ENCODE peak calls at places on chromosomes 11 and 22, in six cellular contexts. S is astrocyte of the spinal cord, G is progenitor cell of endocrine pancreas, F is NB4, B is AG04449, L is AG09309. U is an unnamed sample.

GRCh38 chr22:19766506-19767426 is 6.2 kb downstream of the TBX1 start:
- DNase-seq in F (peak), L (no peak), B (no peak), S (no peak), G (no peak), U (no peak)

GRCh38 chr11:76603202-76603601 is 67.3 kb downstream of the LRRC32 start:
- DNase-seq in G (no peak), F (no peak), B (no peak), L (no peak), S (no peak), U (no peak)

GRCh38 chr22:37999640-38000272 is 15.4 kb upstream of the SOX10 start:
- DNase-seq in F (peak), G (no peak), B (no peak), L (no peak), S (peak), U (peak)

GRCh38 chr11:78132475-78132874 is 7.0 kb downstream of the ALG8 start:
- DNase-seq in G (no peak), B (no peak), S (no peak), F (no peak), L (no peak), U (no peak)

GRCh38 chr11:426851-427250 is 12.1 kb upstream of the SIGIRR start:
- DNase-seq in F (no peak), L (no peak), B (no peak), G (no peak), S (no peak), U (no peak)

GRCh38 chr11:59097113-59097708 is 9.8 kb upstream of the FAM111B start:
- DNase-seq in L (peak), B (no peak), S (peak), F (peak), G (no peak), U (peak)

GRCh38 chr22:44972363-44973083 is 37.3 kb downstream of the PHF21B start:
- DNase-seq in L (no peak), S (no peak), B (no peak), G (no peak), F (no peak), U (no peak)

GRCh38 chr22:50129121-50129734 is 39.4 kb downstream of the MOV10L1 start:
- DNase-seq in G (no peak), F (no peak), L (no peak), S (peak), B (no peak), U (peak)

GRCh38 chr11:8768625-8769333 is 86.2 kb downstream of the RPL27A start:
- DNase-seq in F (no peak), G (no peak), B (peak), L (no peak), S (peak), U (peak)

GRCh38 chr22:49614966-49615965 is 212.4 kb downstream of the BRD1 start:
- DNase-seq in B (no peak), G (no peak), L (no peak), S (no peak), F (no peak), U (no peak)

GRCh38 chr22:19046287-19046686 is 75.9 kb downstream of the DGCR2 start:
- DNase-seq in S (no peak), B (no peak), G (no peak), L (no peak), F (no peak), U (no peak)

GRCh38 chr11:15145151-15145550 is 30.4 kb downstream of the INSC start:
- DNase-seq in G (no peak), L (no peak), B (no peak), F (no peak), S (no peak), U (no peak)

GRCh38 chr22:37195921-37196320 is 7.9 kb upstream of the C1QTNF6 start:
- DNase-seq in G (no peak), L (no peak), B (no peak), S (no peak), F (no peak), U (no peak)

GRCh38 chr11:69534166-69534530 is 52.7 kb downstream of the LINC01488 start:
- DNase-seq in L (no peak), G (no peak), B (no peak), F (no peak), S (no peak), U (no peak)

GRCh38 chr11:71463331-71464211 is 10.6 kb downstream of the NADSYN1 start:
- DNase-seq in S (no peak), G (no peak), L (no peak), B (no peak), F (no peak), U (no peak)

GRCh38 chr11:71283960-71284359 is 31.6 kb upstream of the SHANK2 start:
- DNase-seq in G (peak), L (no peak), F (no peak), B (no peak), S (no peak), U (no peak)

GRCh38 chr11:110081462-110082233 is 11.5 kb upstream of the ZC3H12C start:
- DNase-seq in B (no peak), L (no peak), G (no peak), S (no peak), F (no peak), U (no peak)

GRCh38 chr22:47456031-47456430 is 693.6 kb downstream of the TBC1D22A start:
- DNase-seq in G (no peak), S (no peak), L (no peak), B (no peak), F (no peak), U (no peak)

GRCh38 chr11:19821412-19821875 is 108.8 kb downstream of the NAV2 start:
- DNase-seq in S (no peak), F (no peak), B (no peak), L (no peak), G (no peak), U (peak)

GRCh38 chr11:82405392-82405791 is 328.3 kb downstream of the FAM181B start:
- DNase-seq in F (no peak), B (no peak), L (no peak), G (no peak), S (no peak), U (no peak)

GRCh38 chr22:36528336-36528735 is 630 bp downstream of the EIF3D start:
- DNase-seq in G (no peak), B (no peak), S (peak), F (peak), L (no peak), U (peak)

GRCh38 chr11:64266339-64266738 is 15.0 kb downstream of the PLCB3 start:
- DNase-seq in G (no peak), L (no peak), F (no peak), S (no peak), B (no peak), U (no peak)

GRCh38 chr11:104462346-104462745 is 298.4 kb upstream of the PDGFD start:
- DNase-seq in F (peak), B (no peak), L (no peak), G (no peak), S (peak), U (peak)

GRCh38 chr22:35056486-35056885 is 9.5 kb upstream of the ISX start:
- DNase-seq in F (no peak), L (no peak), B (no peak), G (no peak), S (no peak), U (no peak)

GRCh38 chr22:38114484-38115398 is 4.3 kb upstream of the BAIAP2L2 start:
- DNase-seq in L (peak), F (peak), S (peak), G (peak), B (peak), U (peak)

GRCh38 chr11:76629853-76630599 is 40.5 kb downstream of the LRRC32 start:
- DNase-seq in B (no peak), L (no peak), S (no peak), F (peak), G (no peak), U (peak)

GRCh38 chr11:130672911-130673310 is 224.5 kb downstream of the ADAMTS15 start:
- DNase-seq in F (no peak), S (no peak), G (no peak), L (no peak), B (no peak), U (no peak)

GRCh38 chr11:27215471-27216267 is 147.3 kb downstream of the CCDC34 start:
- DNase-seq in L (no peak), G (no peak), B (no peak), S (peak), F (no peak), U (no peak)

GRCh38 chr22:17318817-17319216 is 50.4 kb upstream of the CECR2 start:
- DNase-seq in B (no peak), L (no peak), G (no peak), F (no peak), S (no peak), U (no peak)

GRCh38 chr11:77557553-77557952 is 32.2 kb upstream of the AQP11 start:
- DNase-seq in G (no peak), S (peak), F (peak), B (no peak), L (no peak), U (peak)

GRCh38 chr11:82811369-82811768 is 77.7 kb upstream of the FAM181B start:
- DNase-seq in L (no peak), F (no peak), G (no peak), B (no peak), S (no peak), U (no peak)

GRCh38 chr11:72229925-72230763 is 5.6 kb downstream of the INPPL1 start:
- DNase-seq in L (no peak), S (no peak), B (no peak), G (no peak), F (no peak), U (no peak)

GRCh38 chr11:117505285-117505970 is 177.8 kb downstream of the CEP164 start:
- DNase-seq in L (no peak), B (no peak), G (no peak), F (no peak), S (no peak), U (no peak)

GRCh38 chr22:23984430-23984829 is 4.5 kb downstream of the GSTT2 start:
- DNase-seq in G (no peak), L (no peak), B (no peak), F (peak), S (peak), U (peak)
- TF ChIP-seq CTCF in G (no peak), L (no peak), B (peak), F (peak), S (peak), U (peak)

GRCh38 chr11:17906436-17906835 is 106.4 kb downstream of the SERGEF start:
- DNase-seq in B (no peak), L (no peak), G (peak), F (peak), S (no peak), U (no peak)
- TF ChIP-seq CTCF in B (no peak), L (peak), G (peak), F (no peak), S (peak), U (peak)

GRCh38 chr22:28925916-28926315 is 42.5 kb downstream of the ZNRF3 start:
- DNase-seq in F (no peak), S (no peak), L (no peak), G (no peak), B (no peak), U (no peak)
- TF ChIP-seq CTCF in F (no peak), S (no peak), L (no peak), G (no peak), B (no peak), U (no peak)

GRCh38 chr11:128550967-128551522 is 36.3 kb downstream of the ETS1 start:
- DNase-seq in B (no peak), S (no peak), G (no peak), L (no peak), F (no peak), U (no peak)

GRCh38 chr11:128553662-128554392 is 33.5 kb downstream of the ETS1 start:
- DNase-seq in G (no peak), S (peak), L (no peak), F (peak), B (no peak), U (peak)

GRCh38 chr11:128551641-128552335 is 35.6 kb downstream of the ETS1 start:
- DNase-seq in L (no peak), B (no peak), F (no peak), G (no peak), S (no peak), U (no peak)

GRCh38 chr11:128555606-128556005 is 31.8 kb downstream of the ETS1 start:
- DNase-seq in S (no peak), F (no peak), L (no peak), B (no peak), G (no peak), U (peak)

GRCh38 chr11:128552783-128553661 is 34.3 kb downstream of the ETS1 start:
- DNase-seq in B (no peak), G (no peak), S (peak), F (peak), L (no peak), U (no peak)
- TF ChIP-seq CTCF in B (no peak), G (no peak), S (no peak), F (no peak), L (no peak), U (no peak)

GRCh38 chr11:35105319-35106063 is 33.5 kb upstream of the CD44 start:
- DNase-seq in F (no peak), G (no peak), L (no peak), S (no peak), B (no peak), U (no peak)
- TF ChIP-seq CTCF in F (no peak), G (no peak), L (no peak), S (no peak), B (no peak), U (no peak)

GRCh38 chr22:32918741-32919140 is 117.2 kb downstream of the TIMP3 start:
- DNase-seq in G (no peak), F (no peak), S (no peak), B (no peak), L (no peak), U (no peak)

GRCh38 chr22:32919629-32920028 is 118.1 kb downstream of the TIMP3 start:
- DNase-seq in L (no peak), S (no peak), G (no peak), B (no peak), F (no peak), U (no peak)

GRCh38 chr22:32916025-32916424 is 114.5 kb downstream of the TIMP3 start:
- DNase-seq in S (no peak), B (no peak), L (no peak), F (peak), G (no peak), U (no peak)

GRCh38 chr22:32920032-32920628 is 118.6 kb downstream of the TIMP3 start:
- DNase-seq in F (peak), S (no peak), B (no peak), G (no peak), L (peak), U (peak)

DNA sequence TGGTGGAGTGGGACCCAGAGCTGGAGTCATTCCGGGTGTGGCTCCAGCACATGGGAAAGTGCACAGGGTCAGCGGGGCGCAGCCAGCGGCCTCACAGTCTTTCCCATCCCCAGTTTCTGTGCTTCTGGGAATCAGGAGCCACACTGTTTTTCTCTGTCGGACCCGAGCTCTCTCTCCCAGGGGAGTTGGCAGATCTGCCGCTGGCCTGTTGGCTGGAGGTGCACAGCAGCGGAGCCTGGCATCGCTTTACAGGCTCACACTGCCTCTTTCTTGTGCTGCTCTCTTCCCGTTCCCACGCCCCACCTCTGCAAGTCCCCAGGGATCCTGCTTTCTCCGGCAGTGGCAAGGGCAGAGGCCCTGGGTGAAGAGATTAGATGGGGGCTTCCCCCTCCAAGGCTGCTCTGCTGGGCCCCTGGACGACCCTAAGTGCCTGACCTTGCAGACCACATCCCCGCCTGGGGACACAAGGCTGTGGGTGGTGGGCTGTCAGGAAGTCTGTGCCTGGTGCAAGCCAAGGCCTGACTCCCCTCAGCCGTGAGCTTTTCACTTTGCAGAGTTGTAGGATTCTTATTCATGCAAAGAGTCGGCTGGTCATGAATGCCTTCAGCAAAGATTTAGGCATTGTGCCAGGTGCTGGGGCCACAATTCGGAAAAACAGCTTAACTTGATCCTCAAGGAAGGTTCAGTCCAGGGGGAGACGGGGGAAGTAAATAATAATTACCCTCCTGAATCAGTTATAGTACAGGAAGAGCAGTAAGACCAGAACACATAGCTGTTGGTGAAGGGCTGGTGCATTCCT is 116.3 kb downstream of the TIMP3 start:
- DNase-seq in S (no peak), G (no peak), L (no peak), F (peak), B (no peak), U (peak)
- TF ChIP-seq CTCF in S (no peak), G (no peak), L (no peak), F (no peak), B (no peak), U (no peak)

DNA sequence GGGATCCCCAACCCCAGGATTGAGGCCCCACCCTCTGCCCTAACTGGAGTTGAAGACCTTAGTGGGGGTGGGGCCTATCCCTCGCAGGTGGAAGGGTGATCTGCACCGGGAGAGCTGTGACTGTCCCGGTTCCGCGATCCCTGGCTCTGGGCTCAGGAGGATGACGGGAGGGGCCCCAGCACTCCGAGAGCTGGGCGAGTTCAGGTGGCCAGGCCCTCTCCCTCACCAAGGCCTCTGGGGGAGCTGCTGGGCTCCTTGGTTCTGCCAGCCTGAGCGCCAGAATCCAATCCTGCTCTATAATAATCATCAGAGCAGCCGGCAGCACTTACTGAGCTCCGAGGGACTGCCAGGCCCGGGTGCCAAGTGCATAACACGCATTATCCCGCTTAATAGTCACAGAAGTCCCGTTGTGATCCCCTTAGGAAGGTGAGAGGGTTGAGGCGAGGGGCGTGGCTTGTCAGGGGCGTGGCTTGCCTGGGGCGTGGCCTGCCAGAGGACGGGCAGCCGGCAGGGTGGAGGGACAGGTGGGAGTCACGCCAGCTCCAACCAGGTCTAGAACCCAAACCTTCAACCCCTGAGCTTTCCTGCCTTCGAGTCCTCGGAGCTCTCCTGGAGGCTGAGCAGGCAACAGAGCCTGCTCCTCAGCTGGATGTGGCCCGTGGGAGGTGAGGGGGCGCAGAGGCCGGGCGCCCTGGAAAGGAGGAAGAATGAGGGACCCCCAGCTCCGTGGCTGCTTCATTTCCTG is 7.2 kb upstream of the SYT7 start:
- DNase-seq in S (no peak), B (no peak), F (peak), G (peak), L (no peak), U (no peak)
- TF ChIP-seq CTCF in S (peak), B (peak), F (no peak), G (peak), L (peak), U (peak)

DNA sequence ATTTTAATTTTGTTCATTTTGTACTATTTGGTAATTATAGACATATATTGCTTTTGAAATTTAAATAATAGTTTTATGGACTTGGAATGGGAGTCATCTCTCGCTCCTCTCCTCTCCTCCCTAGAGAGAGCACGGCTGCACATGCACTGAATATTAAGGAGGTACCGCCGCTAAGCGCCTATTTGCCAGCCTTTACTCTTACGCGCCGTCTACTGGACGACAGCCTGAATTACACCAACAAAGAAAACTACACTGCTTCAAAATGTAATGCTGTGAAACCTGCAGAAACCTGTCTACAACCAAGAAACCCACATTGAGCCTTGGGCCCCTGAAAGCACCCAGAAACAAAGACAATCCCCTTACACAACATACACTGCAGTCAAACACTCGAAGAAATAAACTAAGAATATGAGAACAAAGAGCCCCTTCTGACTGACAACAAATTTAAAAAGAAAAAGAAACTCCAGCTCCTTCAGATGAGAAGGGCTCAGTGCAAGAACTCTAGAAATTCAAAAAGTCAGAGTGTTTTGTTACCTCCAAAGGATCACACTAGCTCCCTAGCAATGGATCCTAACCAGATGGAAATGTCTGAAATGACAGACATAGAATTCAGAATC is 737.2 kb downstream of the LRRC4C start:
- DNase-seq in S (peak), F (peak), G (peak), B (no peak), L (no peak), U (peak)
- TF ChIP-seq CTCF in S (peak), F (peak), G (peak), B (peak), L (peak), U (peak)